ENCODE peak calls at places on chromosome 2, in seven cellular contexts. L, S, A, C, R, F and H are unnamed samples.

GRCh38 chr2:40479995-40480525 is 28.2 kb upstream of the SLC8A1 start:
- DNase-seq in C (no peak), F (no peak), S (no peak), A (no peak), R (no peak), L (no peak), H (no peak)

GRCh38 chr2:15588329-15588919 is 3.2 kb upstream of the DDX1 start:
- DNase-seq in F (peak), A (peak), R (peak), L (peak), S (peak), C (no peak), H (peak)

GRCh38 chr2:127464470-127465257 is 46.4 kb downstream of the PROC start:
- DNase-seq in C (no peak), S (no peak), R (no peak), L (no peak), F (no peak), A (no peak), H (no peak)

GRCh38 chr2:1833726-1834125 is 89.4 kb upstream of the PXDN start:
- DNase-seq in R (no peak), A (no peak), F (no peak), C (no peak), S (no peak), L (no peak), H (no peak)

GRCh38 chr2:24821433-24821891 is 28.2 kb downstream of the CENPO start:
- DNase-seq in S (no peak), A (no peak), C (no peak), R (no peak), L (no peak), F (no peak), H (peak)

GRCh38 chr2:196314780-196315179 is 143.4 kb upstream of the STK17B start:
- DNase-seq in S (no peak), C (no peak), A (no peak), L (no peak), F (no peak), R (peak), H (no peak)

GRCh38 chr2:145158051-145158586 is 638.2 kb upstream of the ZEB2 start:
- DNase-seq in S (no peak), A (no peak), C (no peak), R (peak), F (peak), L (no peak), H (peak)

GRCh38 chr2:62423235-62423634 is 82.8 kb downstream of the TMEM17 start:
- DNase-seq in R (peak), A (no peak), C (no peak), S (no peak), F (no peak), L (no peak), H (peak)